ENCODE peak calls at places on chromosomes 7 and 10, in eight cellular contexts. A is central memory CD4-positive, alpha-beta T cell; O is Calu3; X is ELR; U is C1 segment of cervical spinal cord; S is CD4-positive, alpha-beta T cell; W is nephron progenitor cell; N is endothelial cell. R is an unnamed sample.

GRCh38 chr7:111605246-111605645 is 43.0 kb upstream of the IMMP2L start:
- DNase-seq in A (no peak), O (no peak), X (no peak), U (no peak), S (no peak), W (no peak), N (no peak), R (no peak)

GRCh38 chr7:22842383-22842903 is 19.8 kb upstream of the TOMM7 start:
- DNase-seq in A (no peak), O (no peak), X (no peak), U (peak; percentile 23), S (no peak), W (no peak), N (no peak), R (no peak)

GRCh38 chr7:2628891-2629290 is 2.9 kb upstream of the TTYH3 start:
- DNase-seq in A (no peak), O (no peak), X (no peak), U (no peak), S (no peak), W (no peak), N (no peak), R (no peak)

GRCh38 chr10:60820093-60820769 is 42.0 kb downstream of the CDK1 start:
- DNase-seq in A (no peak), O (no peak), X (peak; percentile 28), U (no peak), S (no peak), W (peak; percentile 9), N (no peak), R (peak; percentile 49)

GRCh38 chr7:73904219-73905136 is 43.5 kb downstream of the TMEM270 start:
- DNase-seq in A (no peak), O (no peak), X (no peak), U (peak; percentile 73), S (no peak), W (no peak), N (no peak), R (no peak)

GRCh38 chr7:7554021-7554432 is 12.7 kb upstream of the MIOS start:
- DNase-seq in A (no peak), O (no peak), X (peak; percentile 72), U (no peak), S (no peak), W (no peak), N (no peak), R (peak; percentile 80)

GRCh38 chr10:96768136-96768535 is 47.8 kb upstream of the PIK3AP1 start:
- DNase-seq in A (no peak), O (no peak), X (no peak), U (no peak), S (no peak), W (no peak), N (no peak), R (no peak)

GRCh38 chr7:29771081-29771832 is 35.1 kb upstream of the WIPF3 start:
- DNase-seq in A (no peak), O (no peak), X (no peak), U (no peak), S (no peak), W (no peak), N (no peak), R (no peak)

GRCh38 chr10:130607386-130607785 is 471.2 kb downstream of the GLRX3 start:
- DNase-seq in A (no peak), O (no peak), X (no peak), U (no peak), S (no peak), W (no peak), N (no peak), R (no peak)

GRCh38 chr10:68253356-68253755 is 21.4 kb upstream of the ATOH7 start:
- DNase-seq in A (no peak), O (no peak), X (no peak), U (no peak), S (no peak), W (no peak), N (no peak), R (no peak)

GRCh38 chr7:1427064-1427657 is 32.1 kb downstream of the MICALL2 start:
- DNase-seq in A (no peak), O (no peak), X (no peak), U (no peak), S (no peak), W (no peak), N (no peak), R (no peak)